ENCODE peak calls at places on chromosomes 6 and 20, in seven cellular contexts. D is H1, G is neuronal stem cell, B is IMR-90, U is H9, K is mesendoderm, H is trophoblast cell. O is an unnamed sample.

GRCh38 chr6:129104131-129104530 is 221.2 kb downstream of the LAMA2 start:
- DNase-seq in D (no peak), G (no peak), B (peak), U (no peak), K (no peak), H (peak), O (peak)

GRCh38 chr6:498795-499231 is 107.3 kb downstream of the IRF4 start:
- DNase-seq in D (no peak), G (no peak), B (peak), U (no peak), K (no peak), H (no peak), O (peak)

GRCh38 chr20:16351415-16351814 is 221.8 kb downstream of the KIF16B start:
- DNase-seq in D (no peak), G (no peak), B (no peak), U (no peak), K (no peak), H (no peak), O (no peak)

GRCh38 chr20:38843346-38843745 is 37.8 kb downstream of the PPP1R16B start:
- DNase-seq in D (no peak), G (no peak), B (no peak), U (no peak), K (no peak), H (no peak), O (no peak)

GRCh38 chr6:20819774-20820400 is 285.6 kb downstream of the CDKAL1 start:
- DNase-seq in D (no peak), G (no peak), B (no peak), U (no peak), K (no peak), H (no peak), O (no peak)

GRCh38 chr20:37541326-37541725 is 13.7 kb upstream of the BLCAP start:
- DNase-seq in D (no peak), G (no peak), B (no peak), U (peak), K (no peak), H (no peak), O (no peak)

GRCh38 chr6:52787917-52788316 is 15.7 kb downstream of the GSTA1 start:
- DNase-seq in D (no peak), G (no peak), B (no peak), U (no peak), K (no peak), H (no peak), O (no peak)

GRCh38 chr6:117728626-117729025 is 53.4 kb downstream of the NUS1 start:
- DNase-seq in D (no peak), G (no peak), B (no peak), U (no peak), K (no peak), H (no peak), O (no peak)

GRCh38 chr6:163714179-163714578 is 299.7 kb downstream of the QKI start:
- DNase-seq in D (no peak), G (no peak), B (no peak), U (no peak), K (no peak), H (no peak), O (no peak)

GRCh38 chr20:6502999-6503398 is 264.5 kb upstream of the BMP2 start:
- DNase-seq in D (no peak), G (no peak), B (no peak), U (no peak), K (no peak), H (no peak), O (no peak)

GRCh38 chr6:170443151-170443662 is 109.9 kb downstream of the PSMB1 start:
- DNase-seq in D (no peak), G (no peak), B (no peak), U (peak), K (peak), H (no peak), O (no peak)

GRCh38 chr6:28347119-28347518 is 2.6 kb upstream of the ZKSCAN3 start:
- DNase-seq in D (no peak), G (no peak), B (no peak), U (no peak), K (peak), H (no peak), O (no peak)

GRCh38 chr6:168927026-168927425 is 326.6 kb downstream of the THBS2 start:
- DNase-seq in D (no peak), G (no peak), B (no peak), U (no peak), K (no peak), H (no peak), O (no peak)

GRCh38 chr6:48825501-48826317 is 637.3 kb downstream of the MMUT start:
- DNase-seq in D (no peak), G (no peak), B (peak), U (no peak), K (no peak), H (no peak), O (peak)

GRCh38 chr20:44861547-44862006 is 23.9 kb upstream of the YWHAB start:
- DNase-seq in D (peak), G (no peak), B (peak), U (no peak), K (no peak), H (no peak), O (no peak)

GRCh38 chr20:726160-726559 is 42.1 kb downstream of the SLC52A3 start:
- DNase-seq in D (no peak), G (no peak), B (no peak), U (no peak), K (no peak), H (no peak), O (no peak)

GRCh38 chr6:118618676-118619377 is 32.6 kb downstream of the CEP85L start:
- DNase-seq in D (peak), G (peak), B (peak), U (peak), K (peak), H (peak), O (peak)

GRCh38 chr6:108581237-108581931 is 20.7 kb downstream of the FOXO3 start:
- DNase-seq in D (no peak), G (no peak), B (peak), U (no peak), K (no peak), H (no peak), O (peak)

GRCh38 chr6:128368213-128369000 is 152.0 kb downstream of the PTPRK start:
- DNase-seq in D (no peak), G (no peak), B (no peak), U (no peak), K (no peak), H (no peak), O (no peak)

GRCh38 chr6:41439524-41440418 is 104.4 kb downstream of the NCR2 start:
- DNase-seq in D (no peak), G (no peak), B (no peak), U (no peak), K (peak), H (no peak), O (no peak)

GRCh38 chr6:149077208-149077607 is 240.3 kb upstream of the TAB2 start:
- DNase-seq in D (no peak), G (no peak), B (peak), U (no peak), K (no peak), H (no peak), O (peak)

GRCh38 chr20:31913431-31914157 is 38.3 kb downstream of the PDRG1 start:
- DNase-seq in D (no peak), G (no peak), B (no peak), U (no peak), K (no peak), H (no peak), O (no peak)

GRCh38 chr6:143514996-143515760 is 3.7 kb upstream of the FUCA2 start:
- DNase-seq in D (no peak), G (no peak), B (no peak), U (no peak), K (no peak), H (no peak), O (no peak)

GRCh38 chr6:22877946-22878705 is 308.8 kb downstream of the HDGFL1 start:
- DNase-seq in D (no peak), G (no peak), B (peak), U (peak), K (peak), H (peak), O (peak)

GRCh38 chr20:17889226-17889625 is 79.4 kb downstream of the SNX5 start:
- DNase-seq in D (no peak), G (no peak), B (no peak), U (no peak), K (no peak), H (peak), O (peak)

GRCh38 chr6:163651910-163652309 is 237.4 kb downstream of the QKI start:
- DNase-seq in D (no peak), G (no peak), B (peak), U (no peak), K (no peak), H (peak), O (no peak)

GRCh38 chr6:42295181-42295580 is 77.5 kb upstream of the MRPS10 start:
- DNase-seq in D (no peak), G (no peak), B (no peak), U (no peak), K (no peak), H (no peak), O (no peak)

GRCh38 chr20:5584678-5585077 is 165.5 kb upstream of the SHLD1 start:
- DNase-seq in D (no peak), G (no peak), B (no peak), U (no peak), K (no peak), H (no peak), O (no peak)

GRCh38 chr6:121849477-121849876 is 414.0 kb downstream of the GJA1 start:
- DNase-seq in D (peak), G (peak), B (peak), U (peak), K (peak), H (peak), O (peak)

GRCh38 chr20:5608448-5609161 is 141.6 kb upstream of the SHLD1 start:
- DNase-seq in D (no peak), G (no peak), B (peak), U (no peak), K (no peak), H (no peak), O (peak)

GRCh38 chr6:144284753-144285547 is at the start of gene UTRN:
- DNase-seq in D (peak), G (peak), B (peak), U (peak), K (peak), H (peak), O (peak)

GRCh38 chr6:40425192-40425919 is 161.8 kb downstream of the LRFN2 start:
- DNase-seq in D (no peak), G (no peak), B (no peak), U (no peak), K (no peak), H (no peak), O (no peak)

GRCh38 chr6:69220293-69220847 is 576.4 kb downstream of the LMBRD1 start:
- DNase-seq in D (no peak), G (no peak), B (no peak), U (no peak), K (peak), H (no peak), O (no peak)

GRCh38 chr6:131400054-131400781 is 172.8 kb upstream of the ARG1 start:
- DNase-seq in D (no peak), G (no peak), B (peak), U (no peak), K (peak), H (peak), O (peak)

DNA sequence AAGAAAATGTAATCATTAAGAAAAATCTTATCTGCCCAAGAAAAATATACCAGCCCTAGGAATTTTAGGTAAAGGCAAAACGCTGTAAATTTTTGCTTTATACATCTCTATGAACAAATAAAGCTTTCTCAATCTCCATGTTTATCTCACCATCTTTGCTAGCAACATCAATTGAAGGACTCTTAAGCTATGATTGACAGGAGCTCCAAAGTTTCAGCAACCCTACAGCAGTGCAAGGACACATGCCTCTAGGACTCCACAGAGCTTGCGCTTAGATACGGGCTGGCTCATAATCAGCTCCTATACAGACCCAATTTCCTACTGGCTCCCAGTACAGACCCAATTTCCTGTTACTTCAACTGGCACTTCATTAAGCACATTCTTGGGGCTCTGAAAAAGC is 4.3 kb downstream of the NANP start:
- DNase-seq in D (no peak), G (no peak), B (no peak), U (no peak), K (no peak), H (no peak), O (no peak)
- H3K4ac ChIP-seq in D (no peak), G (no peak), B (no peak), U (no peak), K (no peak), H (no peak), O (no peak)

GRCh38 chr20:50799890-50800550 is 5.2 kb downstream of the BCAS4 start:
- DNase-seq in D (no peak), G (no peak), B (no peak), U (no peak), K (no peak), H (no peak), O (no peak)
- H4K8ac ChIP-seq in D (no peak), G (no peak), B (no peak), U (no peak), K (no peak), H (no peak), O (no peak)

GRCh38 chr20:40728996-40729395 is 40.0 kb upstream of the MAFB start:
- DNase-seq in D (no peak), G (no peak), B (no peak), U (no peak), K (no peak), H (no peak), O (no peak)

GRCh38 chr20:40724566-40724965 is 35.5 kb upstream of the MAFB start:
- DNase-seq in D (no peak), G (no peak), B (no peak), U (peak), K (no peak), H (no peak), O (no peak)

GRCh38 chr20:40727960-40728359 is 38.9 kb upstream of the MAFB start:
- DNase-seq in D (no peak), G (no peak), B (no peak), U (no peak), K (no peak), H (no peak), O (no peak)

GRCh38 chr20:40728470-40728869 is 39.4 kb upstream of the MAFB start:
- DNase-seq in D (no peak), G (no peak), B (no peak), U (no peak), K (no peak), H (no peak), O (no peak)
- H3K4ac ChIP-seq in D (no peak), G (no peak), B (no peak), U (no peak), K (no peak), H (no peak), O (no peak)

DNA sequence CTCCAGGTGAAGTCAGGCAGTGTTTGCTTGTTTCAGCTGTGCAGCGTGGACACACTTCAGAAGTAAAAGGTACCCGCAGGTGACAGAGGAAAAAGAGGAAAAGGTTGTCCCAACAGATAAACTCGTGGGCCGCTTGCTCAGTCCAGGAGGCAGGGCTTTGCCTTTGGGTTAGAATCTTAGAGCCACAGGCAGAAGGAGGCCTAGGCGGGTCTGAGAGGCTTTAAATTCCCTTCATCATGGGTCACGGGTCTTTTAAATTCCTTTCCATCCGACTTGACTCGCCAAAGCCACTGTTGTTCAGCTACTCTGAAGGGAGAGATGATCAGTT is 48.2 kb downstream of the AGPAT4 start:
- DNase-seq in D (no peak), G (no peak), B (no peak), U (no peak), K (peak), H (peak), O (no peak)
- H4K8ac ChIP-seq in D (no peak), G (no peak), B (no peak), U (no peak), K (no peak), H (no peak), O (no peak)

DNA sequence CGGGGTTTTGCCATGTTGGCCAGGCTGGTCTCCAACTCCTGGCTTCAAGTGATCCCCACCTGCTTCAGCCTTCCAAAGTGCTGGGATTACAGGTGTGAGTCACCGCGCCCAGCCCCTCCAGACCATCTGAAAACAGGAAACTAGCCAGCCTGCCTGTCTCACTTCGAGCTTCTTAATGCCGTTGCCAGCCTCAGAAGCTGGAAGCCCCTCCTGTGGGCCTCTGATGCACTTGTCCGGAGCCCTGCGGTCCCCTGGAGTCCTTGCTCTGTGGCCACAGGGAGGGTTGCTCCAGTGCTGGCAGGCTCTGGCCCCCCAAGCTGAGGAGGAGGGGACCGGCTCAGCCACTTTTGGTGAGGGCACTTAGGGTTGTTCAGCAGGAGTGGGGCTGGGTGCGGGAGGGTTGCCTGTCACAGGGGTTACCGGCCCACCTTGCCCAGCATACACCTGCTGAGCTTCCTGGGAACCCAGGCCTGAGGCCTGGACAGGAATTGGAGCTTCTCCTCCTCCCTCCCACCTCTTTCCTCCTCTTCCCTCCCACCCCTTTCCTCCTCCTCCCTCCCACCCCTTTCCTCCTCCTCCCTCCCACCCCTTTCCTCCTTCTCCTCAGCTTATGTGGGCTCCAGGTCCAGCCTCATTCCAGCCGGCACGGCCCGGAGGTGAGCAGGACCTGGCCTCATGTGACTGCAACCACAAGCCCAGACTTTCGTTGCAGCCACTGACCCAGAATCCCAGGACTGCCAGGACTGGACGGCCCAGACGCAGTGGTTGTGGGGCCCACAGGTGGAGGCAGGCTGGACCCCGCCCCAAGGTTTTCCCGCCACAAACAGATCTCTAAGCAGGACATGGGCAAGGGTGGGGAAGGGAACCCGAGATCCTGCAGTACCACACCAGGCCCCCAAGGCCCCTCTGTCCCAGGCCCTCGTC is 9.4 kb upstream of the BIRC7 start:
- DNase-seq in D (no peak), G (no peak), B (no peak), U (no peak), K (peak), H (peak), O (no peak)
- H3K4ac ChIP-seq in D (no peak), G (no peak), B (no peak), U (no peak), K (no peak), H (peak), O (no peak)

DNA sequence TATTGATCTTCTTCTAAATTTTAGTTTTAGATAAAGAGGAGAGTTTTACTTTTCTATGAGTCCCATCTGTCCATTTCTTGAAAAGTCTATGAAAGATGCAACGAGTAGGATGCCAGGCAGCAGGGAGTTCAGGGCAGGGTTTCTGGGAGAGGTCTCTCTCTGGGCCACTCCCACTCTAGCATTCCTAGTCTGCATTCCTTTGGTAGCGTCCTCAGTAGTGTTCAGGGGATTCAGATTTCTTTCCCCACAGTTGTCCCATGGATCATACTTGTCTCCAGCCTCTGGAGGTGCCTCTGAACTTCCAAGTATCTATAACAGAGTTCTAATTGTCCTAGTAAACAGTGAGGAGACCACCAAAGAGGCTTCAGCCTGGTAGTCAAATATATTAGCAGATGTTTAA is 225.3 kb downstream of the RIMS1 start:
- DNase-seq in D (no peak), G (no peak), B (no peak), U (no peak), K (peak), H (no peak), O (no peak)
- H4K8ac ChIP-seq in D (no peak), G (no peak), B (no peak), U (no peak), K (no peak), H (no peak), O (no peak)